ENCODE peak calls at places on chromosomes 12 and 14, in five cellular contexts. R is suprapubic skin, H is K562, A is stomach, W is breast epithelium. Y is an unnamed sample.
A peak's percentile ranks its signal among the peaks of the same experiment; 100 is the strongest.

GRCh38 chr14:105005929-105006830 is 14.7 kb downstream of the CDCA4 start:
- DNase-seq in R (no peak), H (no peak), A (no peak), W (no peak), Y (no peak)

GRCh38 chr14:72851660-72852059 is 42.2 kb downstream of the DPF3 start:
- DNase-seq in R (no peak), H (no peak), A (no peak), W (no peak), Y (no peak)

GRCh38 chr14:93941293-93941910 is 14.3 kb downstream of the FAM181A start:
- DNase-seq in R (no peak), H (no peak), A (no peak), W (no peak), Y (peak; percentile 76)

GRCh38 chr12:59834659-59835474 is 239.0 kb downstream of the SLC16A7 start:
- DNase-seq in R (no peak), H (peak; percentile 1), A (no peak), W (no peak), Y (no peak)

GRCh38 chr12:484096-484495 is 24.4 kb downstream of the B4GALNT3 start:
- DNase-seq in R (peak; percentile 49), H (no peak), A (peak; percentile 25), W (no peak), Y (no peak)

GRCh38 chr12:53481957-53482586 is 17.2 kb downstream of the MAP3K12 start:
- DNase-seq in R (no peak), H (no peak), A (no peak), W (no peak), Y (no peak)

GRCh38 chr14:21102472-21103164 is 1.8 kb downstream of the TMEM253 start:
- DNase-seq in R (no peak), H (peak; percentile 79), A (no peak), W (no peak), Y (no peak)

GRCh38 chr12:103680591-103681065 is 93.6 kb downstream of the STAB2 start:
- DNase-seq in R (no peak), H (peak; percentile 57), A (no peak), W (no peak), Y (no peak)

GRCh38 chr12:25051583-25052190 is 102.8 kb upstream of the BCAT1 start:
- DNase-seq in R (no peak), H (peak; percentile 18), A (no peak), W (no peak), Y (peak; percentile 86)

GRCh38 chr12:110983811-110984210 is 63.4 kb upstream of the MYL2 start:
- DNase-seq in R (no peak), H (no peak), A (no peak), W (no peak), Y (no peak)

GRCh38 chr14:32468955-32469354 is 139.9 kb downstream of the AKAP6 start:
- DNase-seq in R (no peak), H (no peak), A (no peak), W (no peak), Y (no peak)

GRCh38 chr12:51895378-51896135 is 7.7 kb downstream of the ANKRD33 start:
- DNase-seq in R (no peak), H (no peak), A (no peak), W (no peak), Y (peak; percentile 63)

GRCh38 chr14:105011312-105011990 is 9.4 kb downstream of the CDCA4 start:
- DNase-seq in R (no peak), H (no peak), A (no peak), W (no peak), Y (peak; percentile 67)

GRCh38 chr12:24363177-24363754 is 413.8 kb upstream of the SOX5 start:
- DNase-seq in R (no peak), H (no peak), A (no peak), W (no peak), Y (no peak)

GRCh38 chr14:52876806-52877205 is 74.0 kb downstream of the FERMT2 start:
- DNase-seq in R (no peak), H (no peak), A (no peak), W (no peak), Y (no peak)

GRCh38 chr12:177336-177979 is 36.5 kb downstream of the SLC6A12 start:
- DNase-seq in R (no peak), H (no peak), A (no peak), W (no peak), Y (no peak)

GRCh38 chr12:39105111-39105510 is 199.7 kb upstream of the CPNE8 start:
- DNase-seq in R (no peak), H (no peak), A (no peak), W (no peak), Y (no peak)

GRCh38 chr14:74647834-74648361 is 35.9 kb upstream of the LTBP2 start:
- DNase-seq in R (no peak), H (no peak), A (peak; percentile 34), W (no peak), Y (no peak)

GRCh38 chr12:114664661-114665320 is 19.2 kb downstream of the TBX3 start:
- DNase-seq in R (no peak), H (no peak), A (no peak), W (no peak), Y (no peak)

GRCh38 chr14:29906256-29906885 is 21.3 kb downstream of the PRKD1 start:
- DNase-seq in R (no peak), H (no peak), A (peak; percentile 37), W (no peak), Y (no peak)

GRCh38 chr12:102120886-102121285 is 903 bp downstream of the PARPBP start:
- DNase-seq in R (no peak), H (peak; percentile 46), A (no peak), W (no peak), Y (no peak)

GRCh38 chr14:64612021-64612380 is 62.2 kb downstream of the PPP1R36 start:
- DNase-seq in R (no peak), H (no peak), A (no peak), W (no peak), Y (no peak)

GRCh38 chr14:57275023-57275664 is 6.4 kb downstream of the AP5M1 start:
- DNase-seq in R (no peak), H (no peak), A (no peak), W (no peak), Y (no peak)

GRCh38 chr12:10249690-10250455 is 37.2 kb downstream of the GABARAPL1 start:
- DNase-seq in R (no peak), H (no peak), A (no peak), W (no peak), Y (no peak)

GRCh38 chr12:10243803-10244520 is 31.3 kb downstream of the GABARAPL1 start:
- DNase-seq in R (no peak), H (peak; percentile 12), A (no peak), W (no peak), Y (no peak)

GRCh38 chr12:10252201-10252600 is 39.5 kb downstream of the GABARAPL1 start:
- DNase-seq in R (no peak), H (no peak), A (no peak), W (no peak), Y (no peak)

GRCh38 chr12:10251669-10252068 is 39.0 kb downstream of the GABARAPL1 start:
- DNase-seq in R (no peak), H (no peak), A (no peak), W (no peak), Y (no peak)

GRCh38 chr12:10247659-10248058 is 35.0 kb downstream of the GABARAPL1 start:
- DNase-seq in R (no peak), H (no peak), A (no peak), W (no peak), Y (no peak)
- H3K4me1 ChIP-seq in R (no peaks in the 10 kb centered on the region), H (no peaks in the 10 kb centered on the region), A (no peaks in the 10 kb centered on the region), W (no peaks in the 10 kb centered on the region), Y (peaks cover 10% of the 10 kb centered on the region)

DNA sequence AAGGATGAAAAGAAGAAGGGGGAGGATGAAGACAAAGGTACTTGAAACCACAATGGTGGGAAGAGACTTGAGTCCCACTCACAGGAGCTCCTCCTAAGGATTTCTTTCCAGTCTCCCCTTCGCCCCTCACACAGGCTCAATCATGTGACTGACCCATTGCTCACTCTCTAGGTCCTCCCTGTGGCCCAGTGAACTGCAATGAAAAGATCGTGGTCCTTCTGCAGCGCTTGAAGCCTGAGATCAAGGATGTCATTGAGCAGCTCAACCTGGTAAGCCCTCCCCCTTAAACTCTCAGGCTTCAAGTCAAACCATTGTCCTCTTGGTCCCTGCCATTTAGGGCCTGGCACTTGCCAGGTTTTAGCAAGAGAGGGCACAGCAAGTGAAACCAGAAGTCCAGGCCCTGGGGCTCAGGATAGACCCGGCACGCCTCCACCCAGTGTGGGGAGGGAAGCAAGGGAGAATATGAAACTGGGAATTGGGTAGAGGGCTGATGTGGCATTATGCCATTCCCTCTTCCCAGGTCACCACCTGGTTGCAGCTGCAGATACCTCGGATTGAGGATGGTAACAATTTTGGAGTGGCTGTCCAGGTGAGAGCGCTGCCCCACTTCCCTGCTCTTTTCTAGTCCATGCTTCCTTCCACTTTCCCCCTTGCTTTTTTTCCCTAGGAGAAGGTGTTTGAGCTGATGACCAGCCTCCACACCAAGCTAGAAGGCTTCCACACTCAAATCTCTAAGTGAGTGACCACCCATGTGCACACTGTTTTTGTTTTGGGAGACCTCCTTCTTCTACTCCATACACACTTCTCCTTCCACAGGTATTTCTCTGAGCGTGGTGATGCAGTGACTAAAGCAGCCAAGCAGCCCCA is 1.8 kb downstream of the PSME1 start:
- DNase-seq in R (no peak), H (no peak), A (no peak), W (no peak), Y (peak; percentile 69)
- TF ChIP-seq POLR2AphosphoS5 in R (no peak), H (no peak), A (no peak), W (no peak), Y (no peak)

GRCh38 chr12:131903270-131904255 is 9.1 kb downstream of the ULK1 start:
- DNase-seq in R (peak; percentile 56), H (no peak), A (no peak), W (no peak), Y (peak; percentile 62)

GRCh38 chr12:131900397-131900796 is 6.0 kb downstream of the ULK1 start:
- DNase-seq in R (no peak), H (no peak), A (no peak), W (no peak), Y (peak; percentile 67)

GRCh38 chr12:131904346-131904745 is 9.9 kb downstream of the ULK1 start:
- DNase-seq in R (peak; percentile 56), H (no peak), A (no peak), W (no peak), Y (no peak)

GRCh38 chr12:131902332-131903241 is 8.2 kb downstream of the ULK1 start:
- DNase-seq in R (peak; percentile 59), H (no peak), A (no peak), W (no peak), Y (peak; percentile 65)

DNA sequence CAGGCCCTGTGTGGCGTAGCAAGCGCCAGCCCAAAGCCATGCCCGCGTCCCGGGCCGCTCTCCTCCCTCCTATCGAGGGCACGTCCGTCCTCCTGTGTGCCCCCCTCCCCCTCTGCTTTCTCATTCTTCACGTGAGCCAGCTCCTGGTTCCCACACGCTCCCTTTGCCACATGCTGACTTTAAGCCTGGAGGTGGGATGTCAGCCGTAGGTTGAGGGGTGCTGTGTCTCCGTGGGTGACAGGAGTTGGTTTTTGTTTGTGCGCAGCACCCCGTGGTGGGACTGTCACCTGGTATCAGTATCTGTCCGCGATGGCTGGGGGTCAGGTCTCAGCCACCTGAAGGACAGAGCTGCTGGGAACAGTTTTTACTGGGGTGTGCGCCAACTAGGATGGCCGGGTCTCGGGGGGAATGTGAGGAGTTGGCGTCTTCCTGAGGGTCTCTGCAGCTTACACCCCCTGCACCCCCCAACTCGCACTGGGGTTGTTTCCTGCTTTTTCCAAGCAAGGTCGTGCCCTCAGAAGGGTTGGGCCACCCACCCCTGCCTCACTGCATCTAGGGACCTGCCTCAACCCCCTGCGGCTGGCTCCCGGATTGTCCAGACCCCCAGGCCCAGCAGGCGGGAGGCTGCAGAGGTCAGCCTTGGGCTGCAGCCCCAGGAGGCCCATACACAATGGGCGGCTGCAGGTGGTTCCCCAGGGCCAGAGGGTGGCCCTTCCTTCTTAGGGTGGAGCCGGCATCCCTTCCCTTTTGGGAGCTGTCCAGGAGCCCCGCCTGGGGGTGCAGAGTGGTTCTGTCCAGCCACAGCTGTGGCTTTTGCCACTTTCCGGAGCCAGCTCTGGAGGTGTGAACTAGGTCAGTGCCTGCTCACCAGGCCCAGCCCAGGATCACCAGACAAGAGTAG is 7.3 kb downstream of the ULK1 start:
- DNase-seq in R (peak; percentile 71), H (no peak), A (peak; percentile 72), W (no peak), Y (peak; percentile 85)
- H3K4me1 ChIP-seq in R (peaks cover 67% of the 10 kb centered on the region), H (peaks cover 48% of the 10 kb centered on the region), A (peaks cover 89% of the 10 kb centered on the region), W (peaks cover 4% of the 10 kb centered on the region), Y (peaks cover 45% of the 10 kb centered on the region)

GRCh38 chr14:24093901-24094838 is at the start of gene PCK2:
- DNase-seq in R (peak; percentile 96), H (peak; percentile 92), A (peak; percentile 94), W (peak; percentile 94), Y (peak; percentile 96)
- TF ChIP-seq POLR2AphosphoS5 in R (no peak), H (peak; percentile 50), A (peak; percentile 50), W (no peak), Y (peak; percentile 89)

Y was measured in spleen.